ENCODE peak calls at places on chromosomes 2 and 18, in ten cellular contexts. P is suprapubic skin; Q is heart left ventricle; W is Calu3; L is SK-N-SH; E is brain microvascular endothelial cell; M is uterus; H is CD4-positive, alpha-beta T cell; B is GM10248; V is foreskin keratinocyte. C is an unnamed sample.

GRCh38 chr2:21812766-21813165 is 689.0 kb downstream of the TDRD15 start:
- DNase-seq in Q (no peak), H (no peak), E (no peak), L (no peak), M (no peak), P (no peak), W (no peak), B (no peak), V (no peak), C (no peak)

GRCh38 chr2:127647242-127648190 is 1.6 kb downstream of the GPR17 start:
- DNase-seq in H (no peak), V (no peak), E (peak), L (no peak), B (no peak), Q (peak), P (no peak), W (no peak), M (no peak), C (no peak)

GRCh38 chr18:5106730-5107129 is 90.3 kb downstream of the AKAIN1 start:
- DNase-seq in Q (no peak), B (no peak), E (no peak), W (no peak), H (no peak), P (no peak), L (no peak), M (no peak), V (no peak), C (peak)

GRCh38 chr2:121694398-121695178 is 42.1 kb downstream of the NIFK start:
- DNase-seq in M (no peak), B (no peak), V (no peak), E (no peak), P (no peak), H (no peak), W (no peak), L (no peak), Q (no peak), C (peak)

GRCh38 chr2:241534293-241534692 is 24.3 kb upstream of the BOK start:
- DNase-seq in V (no peak), H (no peak), Q (no peak), M (no peak), B (no peak), E (no peak), L (no peak), W (no peak), P (no peak), C (no peak)

GRCh38 chr18:49664086-49664890 is 102.4 kb downstream of the LIPG start:
- DNase-seq in L (no peak), Q (peak), P (no peak), E (no peak), H (no peak), M (peak), V (no peak), W (no peak), B (no peak), C (no peak)

GRCh38 chr2:218235017-218235416 is 18.0 kb downstream of the ARPC2 start:
- DNase-seq in W (no peak), M (no peak), Q (no peak), P (no peak), H (no peak), B (no peak), L (no peak), V (no peak), E (no peak), C (no peak)

GRCh38 chr2:128276878-128277675 is 41.6 kb downstream of the HS6ST1 start:
- DNase-seq in P (peak), W (no peak), E (no peak), Q (no peak), H (no peak), B (no peak), L (no peak), M (no peak), V (no peak), C (no peak)

GRCh38 chr2:113796592-113797180 is 40.2 kb upstream of the SLC35F5 start:
- DNase-seq in M (no peak), Q (no peak), V (no peak), P (no peak), B (no peak), L (no peak), H (no peak), W (no peak), E (no peak), C (no peak)

GRCh38 chr2:121653035-121653434 is 3.8 kb upstream of the CLASP1 start:
- DNase-seq in W (no peak), H (no peak), E (no peak), B (no peak), L (no peak), Q (no peak), M (no peak), V (no peak), P (no peak), C (no peak)

GRCh38 chr18:8800041-8800441 is 94.7 kb downstream of the MTCL1 start:
- DNase-seq in E (no peak), P (no peak), B (no peak), Q (no peak), W (no peak), L (no peak), M (no peak), V (no peak), H (no peak), C (no peak)

GRCh38 chr2:13193075-13193474 is 476.3 kb downstream of the TRIB2 start:
- DNase-seq in L (no peak), Q (peak), H (no peak), E (peak), P (no peak), B (no peak), V (no peak), M (no peak), W (peak), C (peak)

GRCh38 chr2:118492335-118492734 is 355.1 kb downstream of the EN1 start:
- DNase-seq in Q (no peak), L (no peak), M (no peak), B (no peak), V (no peak), P (no peak), W (no peak), H (no peak), E (peak), C (peak)

GRCh38 chr2:160918909-160919503 is 241.2 kb upstream of the TANK start:
- DNase-seq in E (peak), H (peak), P (no peak), B (peak), V (no peak), M (no peak), L (no peak), Q (peak), W (peak), C (peak)
- TF ChIP-seq CTCF in E (peak), H (peak), P (no peak), B (peak), V (peak), M (peak), L (peak), Q (peak), W (peak), C (peak)

DNA sequence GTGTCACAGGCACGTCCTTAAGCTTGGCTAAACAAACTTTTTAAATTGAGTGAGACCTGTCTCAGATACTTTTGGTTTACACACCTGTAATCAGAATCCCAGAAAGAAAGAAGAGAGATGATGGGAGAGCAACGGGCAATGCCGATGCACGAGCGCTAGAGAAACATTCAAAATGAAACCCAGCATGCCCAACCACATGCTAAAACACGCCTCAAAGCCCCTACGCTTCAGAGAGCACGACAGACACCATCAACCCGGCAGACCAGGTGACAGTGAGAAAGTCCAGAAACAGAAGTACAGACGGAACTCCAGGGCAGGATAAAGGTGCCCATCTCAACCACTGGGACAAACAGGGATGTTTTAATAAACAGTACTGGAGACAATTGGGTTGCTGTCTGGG is 85.5 kb downstream of the HDAC4 start:
- DNase-seq in H (no peak), E (no peak), B (no peak), V (no peak), P (no peak), L (no peak), Q (no peak), W (no peak), M (no peak), C (no peak)
- TF ChIP-seq CTCF in H (no peak), E (no peak), B (no peak), V (no peak), P (no peak), L (no peak), Q (no peak), W (no peak), M (no peak), C (no peak)

GRCh38 chr18:3499498-3499897 is 49.5 kb downstream of the TGIF1 start:
- DNase-seq in W (no peak), B (no peak), L (peak), H (no peak), P (no peak), Q (no peak), V (no peak), E (no peak), M (no peak), C (no peak)
- TF ChIP-seq CTCF in W (no peak), B (no peak), L (no peak), H (no peak), P (no peak), Q (no peak), V (no peak), E (peak), M (no peak), C (no peak)

GRCh38 chr2:196719565-196719872 is 80.0 kb downstream of the GTF3C3 start:
- DNase-seq in E (no peak), W (no peak), M (no peak), P (no peak), L (no peak), Q (no peak), V (no peak), B (no peak), H (no peak), C (no peak)

GRCh38 chr2:196718394-196718793 is 78.9 kb downstream of the CCDC150 start:
- DNase-seq in Q (no peak), W (no peak), L (no peak), M (no peak), P (no peak), V (no peak), B (no peak), E (no peak), H (no peak), C (no peak)

GRCh38 chr2:196718796-196719564 is 79.5 kb downstream of the CCDC150 start:
- DNase-seq in W (peak), M (no peak), L (peak), V (no peak), E (peak), H (no peak), Q (peak), B (peak), P (no peak), C (no peak)
- TF ChIP-seq CTCF in W (no peak), M (no peak), L (peak), V (no peak), E (peak), H (no peak), Q (no peak), B (no peak), P (no peak), C (no peak)

GRCh38 chr18:22827216-22827615 is 105.9 kb upstream of the RBBP8 start:
- DNase-seq in E (no peak), W (no peak), Q (no peak), V (no peak), B (no peak), M (no peak), L (no peak), P (no peak), H (no peak), C (peak)
- TF ChIP-seq CTCF in E (no peak), W (no peak), Q (no peak), V (no peak), B (no peak), M (no peak), L (no peak), P (no peak), H (no peak), C (no peak)

GRCh38 chr2:149040451-149040850 is 2.0 kb downstream of the LYPD6B start:
- DNase-seq in W (peak), Q (no peak), B (peak), H (peak), V (no peak), E (no peak), M (no peak), L (no peak), P (no peak), C (peak)

GRCh38 chr2:149036507-149037293 is 1.8 kb upstream of the LYPD6B start:
- DNase-seq in Q (no peak), L (no peak), P (no peak), V (no peak), M (no peak), E (no peak), W (no peak), B (no peak), H (no peak), C (no peak)

GRCh38 chr2:149037851-149038250 is 648 bp upstream of the LYPD6B start:
- DNase-seq in M (no peak), Q (no peak), L (peak), H (no peak), P (no peak), W (peak), V (no peak), B (no peak), E (no peak), C (peak)

GRCh38 chr2:149039213-149039724 is 770 bp downstream of the LYPD6B start:
- DNase-seq in B (no peak), L (no peak), V (no peak), E (no peak), P (no peak), M (no peak), H (no peak), W (no peak), Q (no peak), C (no peak)

GRCh38 chr2:149038442-149039212 is at the start of gene LYPD6B:
- DNase-seq in P (no peak), B (peak), L (peak), V (no peak), E (no peak), Q (no peak), H (no peak), W (peak), M (no peak), C (peak)
- TF ChIP-seq CTCF in P (no peak), B (peak), L (peak), V (no peak), E (no peak), Q (no peak), H (no peak), W (no peak), M (no peak), C (no peak)

C was measured in epithelial cell of esophagus.